ENCODE peak calls at places on chromosomes 13 and 19, in nine cellular contexts. B is fibroblast of pulmonary artery; Y is RPMI7951; T is astrocyte; D is cardiac fibroblast; M is activated T-helper 1 cell treated with anti-CD3 and anti-CD28 coated beads, Interleukin-2, amount 50 U/mL, for 16 hours; L is glutamatergic neuron; J is activated T-cell treated with anti-CD3 and anti-CD28 coated beads for 1 hour; F is heart right ventricle. W is an unnamed sample.

GRCh38 chr13:108322206-108322824 is 52.8 kb downstream of the TNFSF13B start:
- DNase-seq in Y (peak; percentile 28), M (no peak), T (peak; percentile 13), L (no peak), D (peak; percentile 60), J (no peak), F (no peak), B (peak; percentile 64), W (no peak)

GRCh38 chr13:102586615-102587014 is 10.2 kb upstream of the TPP2 start:
- DNase-seq in D (no peak), T (no peak), L (no peak), B (no peak), F (no peak), M (no peak), J (no peak), Y (no peak), W (no peak)

GRCh38 chr13:42041684-42042035 is 6.8 kb upstream of the DGKH start:
- DNase-seq in Y (peak; percentile 61), L (peak; percentile 63), T (peak; percentile 50), B (peak; percentile 73), J (no peak), F (peak; percentile 65), M (no peak), D (peak; percentile 74), W (peak; percentile 51)

GRCh38 chr19:30123611-30124010 is 181.6 kb downstream of the URI1 start:
- DNase-seq in M (no peak), Y (no peak), F (no peak), J (no peak), L (no peak), T (no peak), B (no peak), D (no peak), W (peak; percentile 14)

GRCh38 chr19:35301961-35302360 is 10.0 kb downstream of the MAG start:
- DNase-seq in T (no peak), J (no peak), L (no peak), D (no peak), M (no peak), Y (no peak), B (no peak), F (no peak), W (no peak)

GRCh38 chr13:78341032-78341431 is 262.3 kb downstream of the POU4F1 start:
- DNase-seq in L (no peak), D (no peak), B (peak; percentile 16), Y (no peak), T (no peak), M (no peak), J (no peak), F (no peak), W (no peak)

GRCh38 chr13:32025730-32026129 is 5.8 kb upstream of the FRY start:
- DNase-seq in D (no peak), F (no peak), Y (no peak), B (no peak), L (no peak), T (no peak), J (no peak), M (no peak), W (no peak)

GRCh38 chr13:113904411-113904810 is 40.5 kb upstream of the GAS6 start:
- DNase-seq in L (no peak), M (no peak), F (peak; percentile 62), B (peak; percentile 49), T (no peak), Y (peak; percentile 36), D (no peak), J (no peak), W (peak; percentile 54)

GRCh38 chr19:53906211-53907192 is 2.6 kb upstream of the CACNG7 start:
- DNase-seq in D (peak; percentile 35), T (no peak), F (peak; percentile 18), L (peak; percentile 81), M (peak; percentile 60), B (peak; percentile 21), J (peak; percentile 61), Y (peak; percentile 14), W (peak; percentile 73)

GRCh38 chr13:95516492-95516891 is 36.0 kb upstream of the CLDN10 start:
- DNase-seq in L (no peak), M (no peak), B (no peak), F (no peak), D (no peak), Y (no peak), T (no peak), J (no peak), W (no peak)

GRCh38 chr13:110680852-110681251 is 25.1 kb downstream of the CARS2 start:
- DNase-seq in D (peak; percentile 21), L (peak; percentile 45), Y (peak; percentile 13), J (no peak), T (no peak), B (peak; percentile 28), M (no peak), F (no peak), W (no peak)

GRCh38 chr19:13876834-13877233 is at the start of gene NANOS3:
- DNase-seq in M (no peak), J (no peak), D (no peak), T (no peak), Y (no peak), L (no peak), B (no peak), F (no peak), W (no peak)

GRCh38 chr13:113962975-113963374 is 10.9 kb downstream of the C13orf46 start:
- DNase-seq in J (no peak), F (no peak), D (no peak), B (no peak), M (no peak), Y (no peak), T (no peak), L (no peak), W (peak; percentile 32)

GRCh38 chr19:19627716-19628498 is at the start of gene LPAR2:
- DNase-seq in J (peak; percentile 78), D (no peak), Y (no peak), L (peak; percentile 91), M (peak; percentile 62), B (no peak), F (no peak), T (no peak), W (peak; percentile 72)

GRCh38 chr19:7230826-7231225 is 63.4 kb downstream of the INSR start:
- DNase-seq in L (no peak), J (no peak), D (peak; percentile 26), B (no peak), F (peak; percentile 73), Y (no peak), M (no peak), T (no peak), W (peak; percentile 66)

GRCh38 chr13:26052136-26052736 is 420 bp upstream of the SHISA2 start:
- DNase-seq in D (no peak), Y (no peak), F (no peak), B (no peak), J (no peak), L (no peak), T (no peak), M (no peak), W (no peak)

GRCh38 chr13:48233886-48234488 is 981 bp downstream of the ITM2B start:
- DNase-seq in J (no peak), T (peak; percentile 55), D (peak; percentile 72), F (no peak), M (no peak), B (peak; percentile 69), L (no peak), Y (peak; percentile 50), W (no peak)

GRCh38 chr19:12834418-12834943 is at the start of gene RTBDN:
- DNase-seq in T (no peak), D (no peak), M (no peak), J (no peak), L (peak; percentile 48), Y (no peak), B (no peak), F (no peak), W (no peak)

GRCh38 chr13:110458594-110459365 is 102.7 kb downstream of the RAB20 start:
- DNase-seq in Y (no peak), L (no peak), T (no peak), M (no peak), F (no peak), B (no peak), J (no peak), D (no peak), W (no peak)

GRCh38 chr19:49567722-49568454 is 12.5 kb downstream of the NOSIP start:
- DNase-seq in D (no peak), B (no peak), Y (peak; percentile 61), T (no peak), L (no peak), F (no peak), J (peak; percentile 53), M (no peak), W (no peak)

GRCh38 chr13:109274188-109274821 is 512.1 kb downstream of the IRS2 start:
- DNase-seq in J (no peak), D (peak; percentile 87), B (peak; percentile 89), L (no peak), T (peak; percentile 77), Y (peak; percentile 47), F (no peak), M (no peak), W (no peak)

GRCh38 chr13:24202215-24202614 is 41.7 kb downstream of the SPATA13 start:
- DNase-seq in M (no peak), Y (no peak), F (no peak), T (no peak), J (no peak), B (no peak), L (no peak), D (no peak), W (no peak)

GRCh38 chr13:72004236-72004635 is 137.2 kb upstream of the DACH1 start:
- DNase-seq in F (no peak), D (no peak), B (no peak), L (no peak), Y (no peak), T (peak; percentile 4), M (no peak), J (no peak), W (no peak)

GRCh38 chr13:110047511-110047910 is 259.4 kb downstream of the COL4A1 start:
- DNase-seq in Y (peak; percentile 22), D (peak; percentile 98), F (peak; percentile 90), B (peak; percentile 98), M (no peak), T (peak; percentile 99), J (no peak), L (no peak), W (peak; percentile 79)

GRCh38 chr19:46860846-46861690 is at the start of gene ARHGAP35:
- DNase-seq in D (peak; percentile 93), T (no peak), F (no peak), J (peak; percentile 72), M (peak; percentile 58), B (no peak), L (peak; percentile 82), Y (no peak), W (peak; percentile 86)